ENCODE peak calls at places on chromosomes 5 and 9, in eight cellular contexts. A is KBM-7; Z is activated CD8-positive, alpha-beta memory T cell treated with anti-CD3 and anti-CD28 coated beads, Interleukin-2, amount 10 ng/mL, durations not matched to agents 7 days and 5 days; T is AG08396; M is NCI-H510A treated with DMSO at 0.1 percent for 48 hours; P is lower lobe of right lung; R is B cell; Y is EH. C is an unnamed sample.

GRCh38 chr9:131447148-131447547 is 53.3 kb downstream of the PRRC2B start:
- DNase-seq in M (no peak), P (no peak), Y (no peak), T (no peak), Z (no peak), R (no peak), A (no peak), C (no peak)

GRCh38 chr5:126492939-126493338 is 69.7 kb downstream of the GRAMD2B start:
- DNase-seq in M (no peak), P (no peak), Z (no peak), R (no peak), A (no peak), T (no peak), Y (no peak), C (peak)

GRCh38 chr5:141814064-141814982 is 63.9 kb downstream of the PCDH1 start:
- DNase-seq in Y (peak), Z (peak), R (peak), M (peak), T (peak), A (peak), P (peak), C (peak)

GRCh38 chr5:148910686-148911361 is 84.4 kb downstream of the ADRB2 start:
- DNase-seq in Y (peak), Z (no peak), T (peak), M (no peak), R (no peak), A (no peak), P (peak), C (peak)

GRCh38 chr9:15160673-15161072 is 146.3 kb downstream of the TTC39B start:
- DNase-seq in R (no peak), T (peak), P (no peak), M (no peak), Y (peak), Z (no peak), A (no peak), C (no peak)

GRCh38 chr5:133408322-133408721 is 204.0 kb downstream of the FSTL4 start:
- DNase-seq in Y (no peak), P (no peak), M (no peak), R (no peak), Z (peak), T (no peak), A (no peak), C (no peak)

GRCh38 chr9:133428579-133429215 is 6.5 kb downstream of the ADAMTS13 start:
- DNase-seq in P (no peak), Y (no peak), Z (no peak), R (peak), A (no peak), M (peak), T (peak), C (no peak)

GRCh38 chr5:79954620-79955019 is 36.4 kb downstream of the MTX3 start:
- DNase-seq in R (no peak), A (no peak), T (no peak), P (no peak), Y (no peak), Z (no peak), M (no peak), C (no peak)

GRCh38 chr5:141641634-141642278 is 5.0 kb downstream of the RELL2 start:
- DNase-seq in Y (peak), A (peak), Z (peak), R (no peak), P (no peak), T (peak), M (no peak), C (peak)

GRCh38 chr5:94433393-94434149 is 184.8 kb downstream of the KIAA0825 start:
- DNase-seq in A (peak), T (peak), Y (peak), M (peak), P (no peak), Z (no peak), R (no peak), C (peak)

GRCh38 chr5:68406767-68407232 is 191.2 kb downstream of the PIK3R1 start:
- DNase-seq in R (peak), A (no peak), Y (no peak), M (peak), Z (peak), P (peak), T (no peak), C (no peak)

GRCh38 chr9:21576331-21577189 is 94.4 kb upstream of the IFNE start:
- DNase-seq in P (no peak), A (no peak), Z (no peak), Y (peak), M (no peak), R (no peak), T (peak), C (peak)

GRCh38 chr5:50583621-50584020 is 82.8 kb upstream of the PARP8 start:
- DNase-seq in A (no peak), Z (no peak), P (no peak), T (no peak), M (no peak), Y (no peak), R (no peak), C (no peak)

GRCh38 chr5:96821260-96821916 is 13.6 kb upstream of the ERAP1 start:
- DNase-seq in P (no peak), Y (peak), R (no peak), M (no peak), A (no peak), T (no peak), Z (no peak), C (no peak)

GRCh38 chr5:73792687-73793320 is 166.8 kb downstream of the ARHGEF28 start:
- DNase-seq in R (peak), T (peak), P (peak), Y (peak), Z (peak), M (peak), A (peak), C (peak)

GRCh38 chr5:17169507-17169906 is 47.9 kb upstream of the BASP1 start:
- DNase-seq in Z (no peak), T (no peak), R (no peak), M (no peak), A (no peak), P (no peak), Y (peak), C (no peak)

GRCh38 chr9:90547896-90548295 is 94.7 kb downstream of the DIRAS2 start:
- DNase-seq in R (no peak), M (no peak), P (no peak), A (no peak), Z (no peak), Y (peak), T (no peak), C (no peak)

GRCh38 chr5:133827001-133827400 is 141.4 kb downstream of the C5orf15 start:
- DNase-seq in P (no peak), T (no peak), A (no peak), R (no peak), Y (no peak), M (peak), Z (no peak), C (peak)

GRCh38 chr9:130871395-130872057 is 25.1 kb downstream of the QRFP start:
- DNase-seq in P (no peak), T (no peak), R (no peak), M (no peak), Y (no peak), Z (no peak), A (no peak), C (no peak)

GRCh38 chr5:169296456-169297220 is 4.3 kb downstream of the SLIT3 start:
- DNase-seq in P (no peak), A (no peak), Z (no peak), M (peak), T (peak), Y (peak), R (no peak), C (no peak)

GRCh38 chr9:18990494-18990893 is 42.5 kb downstream of the SAXO1 start:
- DNase-seq in R (no peak), T (no peak), A (no peak), P (no peak), M (no peak), Z (no peak), Y (no peak), C (no peak)

GRCh38 chr5:149730620-149731331 is 666 bp downstream of the PPARGC1B start:
- DNase-seq in R (peak), P (peak), Z (peak), T (peak), Y (peak), A (peak), M (peak), C (peak)

GRCh38 chr5:33074548-33074947 is 363.4 kb downstream of the NPR3 start:
- DNase-seq in P (no peak), Z (no peak), R (no peak), T (peak), M (no peak), A (no peak), Y (peak), C (no peak)

GRCh38 chr5:146369691-146370090 is 31.1 kb downstream of the POU4F3 start:
- DNase-seq in Y (peak), M (no peak), A (no peak), R (no peak), Z (no peak), T (no peak), P (no peak), C (peak)